ENCODE peak calls at places on chromosomes 5 and 9, in four cellular contexts. M, Y, B and V are unnamed samples.
A peak's percentile ranks its signal among the peaks of the same experiment; 100 is the strongest.

GRCh38 chr5:159095218-159095617 is 4.5 kb downstream of the EBF1 start:
- DNase-seq in M (no peak), Y (no peak), B (no peak), V (no peak)

GRCh38 chr5:90477073-90477472 is 2.4 kb downstream of the POLR3G start:
- DNase-seq in Y (no peak), M (no peak), B (no peak), V (no peak)

GRCh38 chr5:168713051-168713450 is 133.9 kb upstream of the PANK3 start:
- DNase-seq in B (no peak), M (no peak), Y (no peak), V (peak; percentile 4)

GRCh38 chr9:101625871-101626270 is 31.1 kb upstream of the PPP3R2 start:
- DNase-seq in M (no peak), Y (no peak), B (peak; percentile 60), V (no peak)

GRCh38 chr5:4229866-4230265 is 634.2 kb downstream of the IRX1 start:
- DNase-seq in M (no peak), Y (no peak), B (no peak), V (no peak)

GRCh38 chr5:74316064-74316586 is 324.4 kb downstream of the ENC1 start:
- DNase-seq in Y (peak; percentile 81), B (peak; percentile 98), M (peak; percentile 59), V (no peak)

GRCh38 chr5:51621156-51621555 is 237.9 kb downstream of the ISL1 start:
- DNase-seq in Y (no peak), B (no peak), M (no peak), V (no peak)

GRCh38 chr9:13140843-13141592 is 138.5 kb downstream of the MPDZ start:
- DNase-seq in B (no peak), M (no peak), Y (peak; percentile 17), V (no peak)

GRCh38 chr5:6455571-6456200 is 7.0 kb downstream of the UBE2QL1 start:
- DNase-seq in Y (no peak), M (no peak), B (no peak), V (no peak)

GRCh38 chr9:68931821-68932220 is 82.1 kb downstream of the PRKACG start:
- DNase-seq in Y (peak; percentile 16), B (no peak), M (no peak), V (no peak)

GRCh38 chr5:33530963-33531298 is 90.2 kb downstream of the TARS1 start:
- DNase-seq in B (no peak), M (no peak), Y (no peak), V (no peak)

GRCh38 chr5:147464211-147464610 is 45.7 kb downstream of the DPYSL3 start:
- DNase-seq in B (peak; percentile 46), Y (peak; percentile 71), M (no peak), V (no peak)

GRCh38 chr5:177435847-177436536 is 9.5 kb downstream of the GRK6 start:
- DNase-seq in M (no peak), Y (no peak), B (no peak), V (no peak)

GRCh38 chr5:6950872-6951271 is 237.6 kb downstream of the TENT4A start:
- DNase-seq in Y (no peak), M (no peak), B (no peak), V (no peak)

GRCh38 chr5:171495122-171495700 is 75.8 kb downstream of the FGF18 start:
- DNase-seq in Y (no peak), B (no peak), M (no peak), V (no peak)
- H3K27ac ChIP-seq in Y (peak overlapping the region; percentile 88), B (no peak overlapping the region), M (peak overlapping the region; percentile 89), V (no peak overlapping the region)

GRCh38 chr9:94445846-94446245 is 109.0 kb upstream of the PCAT7 start:
- DNase-seq in M (no peak), Y (no peak), B (no peak), V (no peak)

GRCh38 chr9:94449486-94449885 is 105.4 kb upstream of the PCAT7 start:
- DNase-seq in Y (no peak), M (no peak), B (no peak), V (no peak)
- H3K27ac ChIP-seq in Y (no peak overlapping the region), M (no peak overlapping the region), B (no peak overlapping the region), V (no peak overlapping the region)

DNA sequence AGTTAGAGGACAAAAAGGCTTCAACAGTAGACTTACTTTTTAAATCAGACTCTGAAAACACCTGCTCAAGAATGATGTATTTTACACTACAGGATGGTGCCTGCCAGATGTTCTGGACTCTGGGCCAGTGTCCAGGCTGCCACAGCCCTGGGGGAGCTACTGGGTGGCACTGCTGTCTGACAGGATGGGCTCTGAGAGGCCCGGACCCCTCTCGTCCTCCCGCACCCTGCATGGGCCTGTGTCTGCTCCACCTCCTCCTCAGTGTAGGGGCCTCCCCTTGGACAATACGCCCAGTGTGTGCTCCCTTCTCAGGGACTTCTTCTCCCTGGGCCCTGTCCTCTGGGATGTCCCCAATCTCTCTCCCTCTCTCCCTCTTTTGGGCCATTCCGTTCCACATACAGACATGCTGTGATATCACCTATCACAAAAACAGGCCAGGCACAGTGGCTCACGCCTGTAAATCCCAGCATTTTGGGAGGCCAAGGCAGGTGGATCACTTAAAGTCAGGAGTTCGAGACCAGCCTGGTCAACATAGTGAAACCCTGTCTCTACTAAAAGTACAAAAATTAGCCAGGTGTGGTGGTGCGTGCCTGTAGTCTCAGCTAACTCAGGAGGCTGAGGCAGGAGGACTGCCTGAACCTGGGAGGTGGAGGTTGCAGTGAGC is 23.4 kb downstream of the GFPT2 start:
- DNase-seq in Y (no peak), M (no peak), B (no peak), V (no peak)
- H3K27ac ChIP-seq in Y (no peak overlapping the region), M (peak overlapping the region; percentile 71), B (peak overlapping the region; percentile 95), V (no peak overlapping the region)

DNA sequence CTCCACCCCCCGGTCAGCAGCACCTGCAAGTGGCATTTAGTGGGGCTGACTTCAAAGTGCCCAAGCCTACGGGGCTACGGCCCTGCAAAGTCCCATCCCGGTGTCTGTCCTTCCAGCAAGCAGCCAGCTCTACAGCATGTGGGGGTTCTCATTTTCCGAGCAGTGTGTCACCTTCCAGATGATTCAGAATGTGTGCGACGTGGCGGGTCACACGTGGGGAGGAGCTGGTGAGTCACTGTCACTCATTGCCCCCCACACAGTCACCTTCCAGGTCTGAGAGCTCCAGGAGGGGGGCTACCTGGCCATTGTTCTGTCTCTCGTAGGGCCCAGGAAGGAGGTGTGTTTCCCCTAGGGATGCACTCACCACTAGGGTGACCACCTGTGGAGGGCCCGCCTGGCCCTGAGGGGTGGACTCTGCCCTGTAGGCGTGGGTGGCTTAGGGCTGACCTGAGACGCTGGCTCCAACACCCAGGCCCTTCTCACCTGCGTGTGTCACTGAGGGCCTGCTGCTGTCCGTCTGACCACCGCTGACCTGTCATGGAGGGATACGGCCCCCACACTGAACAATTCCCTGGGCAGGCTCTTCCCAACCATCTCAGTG is 70.2 kb downstream of the SEMA4D start:
- DNase-seq in Y (no peak), B (no peak), M (no peak), V (peak; percentile 69)
- H3K27ac ChIP-seq in Y (no peak overlapping the region), B (no peak overlapping the region), M (no peak overlapping the region), V (peak overlapping the region; percentile 93)

DNA sequence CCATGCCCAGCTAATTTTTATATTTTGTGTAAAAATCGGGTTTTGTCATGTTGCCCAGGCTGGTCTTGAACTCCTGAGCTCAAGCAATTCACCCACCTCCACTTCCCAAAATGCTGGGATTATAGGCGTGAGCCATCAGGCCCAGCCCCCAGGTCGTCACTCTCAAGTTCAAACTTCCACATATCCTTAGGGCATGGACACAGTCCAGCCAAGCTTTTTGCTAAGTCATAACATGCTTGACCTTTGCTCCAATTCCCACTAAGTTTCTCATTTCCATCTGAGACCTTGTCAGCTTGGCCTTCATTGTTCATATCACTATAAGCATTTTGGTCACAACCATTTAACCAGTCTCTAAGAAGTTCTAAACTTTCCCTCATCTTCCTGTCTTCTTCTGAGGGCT is 43.9 kb upstream of the ARAP3 start:
- DNase-seq in Y (peak; percentile 13), M (no peak), B (no peak), V (no peak)
- H3K27ac ChIP-seq in Y (no peak overlapping the region), M (no peak overlapping the region), B (no peak overlapping the region), V (no peak overlapping the region)

GRCh38 chr5:170641589-170642031 is 137.8 kb downstream of the KCNIP1 start:
- DNase-seq in B (no peak), M (no peak), Y (no peak), V (no peak)
- H3K27ac ChIP-seq in B (no peak overlapping the region), M (no peak overlapping the region), Y (no peak overlapping the region), V (no peak overlapping the region)

GRCh38 chr9:699396-699795 is 142.1 kb upstream of the DMRT1 start:
- DNase-seq in M (no peak), B (no peak), Y (no peak), V (no peak)

GRCh38 chr9:696332-697090 is 145.0 kb upstream of the DMRT1 start:
- DNase-seq in B (peak; percentile 71), Y (peak; percentile 70), M (no peak), V (no peak)

GRCh38 chr9:698937-699336 is 142.6 kb upstream of the DMRT1 start:
- DNase-seq in B (no peak), Y (no peak), M (no peak), V (no peak)

GRCh38 chr9:700365-701282 is 140.9 kb upstream of the DMRT1 start:
- DNase-seq in B (no peak), M (no peak), Y (no peak), V (no peak)

DNA sequence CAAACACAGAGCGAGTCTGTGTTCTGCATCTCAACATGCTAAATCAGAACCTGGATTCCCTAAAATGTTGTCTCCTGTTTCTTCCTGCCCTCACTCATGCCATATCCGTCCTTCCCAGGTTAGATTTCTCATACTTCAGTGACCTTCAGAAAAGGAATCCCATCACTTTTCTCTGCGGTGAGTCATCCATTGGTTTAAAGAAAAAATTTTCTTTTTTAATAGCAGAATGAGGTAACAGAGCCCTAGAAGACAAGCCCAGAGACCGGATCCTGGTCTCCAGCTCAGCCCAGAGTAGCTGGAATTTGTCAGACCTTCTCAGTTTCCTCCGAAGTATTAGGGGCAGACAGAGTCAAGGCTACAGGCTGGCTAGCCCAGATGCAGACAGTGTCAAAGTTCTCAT is 143.2 kb upstream of the DMRT1 start:
- DNase-seq in B (peak; percentile 34), Y (no peak), M (no peak), V (no peak)
- H3K27ac ChIP-seq in B (peak overlapping the region; percentile 10), Y (no peak overlapping the region), M (no peak overlapping the region), V (peak overlapping the region; percentile 80)

DNA sequence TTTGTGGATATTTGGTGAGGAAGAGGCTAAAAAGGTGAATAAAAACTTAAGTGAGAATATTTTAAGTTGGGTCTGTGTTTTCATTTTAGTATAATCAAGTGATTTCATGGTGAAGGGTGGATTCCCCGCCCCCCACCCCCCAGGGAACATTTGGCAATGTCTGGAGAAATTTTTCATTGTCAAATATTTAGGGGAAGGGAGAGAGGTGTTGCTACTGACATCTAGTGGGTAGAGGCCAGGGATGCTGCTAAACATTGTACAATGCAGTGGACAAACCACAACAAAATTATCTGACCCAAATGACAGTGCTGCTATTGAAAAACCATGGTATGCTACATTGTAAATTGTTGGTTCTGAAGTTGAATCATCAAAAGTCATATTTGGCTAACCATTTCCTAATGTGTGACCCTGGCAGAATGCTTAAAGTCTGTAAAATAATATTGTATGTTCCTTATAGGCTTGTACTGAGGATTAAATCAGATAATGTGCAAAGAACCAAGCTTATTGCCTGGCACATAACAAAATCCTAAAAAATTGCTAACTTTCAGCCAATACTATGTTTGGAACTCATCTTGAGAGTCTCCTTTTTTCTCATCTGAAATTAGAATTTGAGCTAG is 5.6 kb downstream of the C5orf24 start:
- DNase-seq in B (peak; percentile 61), M (no peak), Y (peak; percentile 71), V (no peak)
- H3K27ac ChIP-seq in B (peak overlapping the region; percentile 34), M (no peak overlapping the region), Y (no peak overlapping the region), V (no peak overlapping the region)